ENCODE peak calls at places on chromosomes 4 and X, in seven cellular contexts. Y, R, L, N, J, C and I are unnamed samples.

GRCh38 chr4:76966024-76966579 is 16.6 kb downstream of the SEPTIN11 start:
- DNase-seq in Y (no peak), R (no peak), L (no peak), N (no peak), J (no peak), C (no peak), I (no peak)

GRCh38 chr4:75289843-75290616 is 224.2 kb downstream of the RCHY1 start:
- DNase-seq in Y (peak; percentile 14), R (peak; percentile 80), L (peak; percentile 58), N (peak; percentile 85), J (peak; percentile 27), C (peak; percentile 13), I (no peak)

GRCh38 chr4:16196482-16197393 is 29.5 kb downstream of the TAPT1 start:
- DNase-seq in Y (peak; percentile 39), R (no peak), L (peak; percentile 84), N (peak; percentile 90), J (no peak), C (peak; percentile 66), I (peak; percentile 65)

GRCh38 chr4:94472056-94472826 is 20.5 kb downstream of the PDLIM5 start:
- DNase-seq in Y (no peak), R (no peak), L (peak; percentile 67), N (no peak), J (no peak), C (no peak), I (peak; percentile 69)

GRCh38 chr4:54231419-54232150 is 2.5 kb downstream of the PDGFRA start:
- DNase-seq in Y (peak; percentile 32), R (peak; percentile 49), L (peak; percentile 64), N (peak; percentile 61), J (no peak), C (no peak), I (peak; percentile 66)

GRCh38 chr4:122765702-122766352 is 33.3 kb downstream of the BBS12 start:
- DNase-seq in Y (no peak), R (no peak), L (peak; percentile 95), N (no peak), J (no peak), C (no peak), I (peak; percentile 91)

GRCh38 chr4:107743532-107743931 is 23.5 kb upstream of the PAPSS1 start:
- DNase-seq in Y (no peak), R (no peak), L (peak; percentile 19), N (no peak), J (no peak), C (no peak), I (peak; percentile 18)

GRCh38 chrX:121958886-121959285 is 911.5 kb downstream of the GLUD2 start:
- DNase-seq in Y (no peak), R (no peak), L (no peak), N (no peak), J (no peak), C (no peak), I (no peak)

GRCh38 chrX:18701621-18702361 is 5.7 kb upstream of the PPEF1 start:
- DNase-seq in Y (no peak), R (no peak), L (peak; percentile 32), N (no peak), J (no peak), C (no peak), I (peak; percentile 9)

DNA sequence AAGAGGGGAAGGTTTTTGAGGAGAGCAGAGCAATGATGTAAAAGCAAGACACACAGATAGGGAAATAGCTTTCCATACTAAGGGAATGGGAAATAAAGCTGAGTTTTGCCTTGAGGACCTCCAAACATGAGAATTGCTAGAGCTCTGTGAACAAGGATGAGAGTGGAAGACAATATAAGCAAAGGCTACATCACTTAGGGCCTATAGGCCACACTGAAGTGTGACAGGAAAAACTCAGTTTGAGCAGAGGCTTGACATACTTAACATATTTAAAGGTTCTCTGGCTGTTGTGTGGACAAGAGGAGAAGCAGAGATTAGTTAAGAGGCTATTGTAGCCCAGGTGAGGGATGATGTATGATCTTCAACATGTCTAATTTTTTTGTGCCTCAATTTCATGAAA is 5.3 kb upstream of the SRP72 start:
- DNase-seq in Y (no peak), R (no peak), L (no peak), N (no peak), J (no peak), C (no peak), I (no peak)
- H3K18ac ChIP-seq in Y (no peak overlapping the region), R (no peak overlapping the region), L (no peak overlapping the region), N (no peak overlapping the region), J (no peak overlapping the region), C (no peak overlapping the region), I (no peak overlapping the region)

DNA sequence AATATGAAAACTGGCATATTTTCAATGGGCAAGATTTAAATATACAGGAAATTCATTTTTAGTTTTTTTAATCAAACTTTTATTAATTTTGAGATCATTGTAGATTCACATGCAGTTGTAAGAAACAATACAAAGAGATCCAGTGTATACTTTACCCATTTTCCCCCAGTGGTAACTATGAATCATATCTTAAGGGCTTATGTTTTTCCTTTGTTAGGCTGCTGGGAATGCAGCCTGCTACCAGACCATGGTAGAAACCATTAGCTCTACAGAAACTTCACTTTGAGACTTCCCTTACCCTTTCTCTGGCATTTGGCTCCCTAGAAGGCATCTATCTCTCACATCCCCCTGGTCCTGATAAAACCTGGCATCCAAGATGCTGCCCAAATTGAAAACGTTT is 147.6 kb upstream of the EOLA2 start:
- DNase-seq in Y (no peak), R (no peak), L (no peak), N (no peak), J (no peak), C (no peak), I (peak; percentile 50)
- H3K18ac ChIP-seq in Y (no peak overlapping the region), R (no peak overlapping the region), L (no peak overlapping the region), N (no peak overlapping the region), J (no peak overlapping the region), C (no peak overlapping the region), I (peak overlapping the region; percentile 39)

GRCh38 chr4:163624727-163625126 is 130.2 kb downstream of the TMA16 start:
- DNase-seq in Y (no peak), R (no peak), L (no peak), N (no peak), J (no peak), C (no peak), I (no peak)

GRCh38 chr4:163620738-163621137 is 126.2 kb downstream of the TMA16 start:
- DNase-seq in Y (no peak), R (no peak), L (no peak), N (no peak), J (no peak), C (no peak), I (no peak)

GRCh38 chr4:163622351-163623051 is 128.0 kb downstream of the TMA16 start:
- DNase-seq in Y (no peak), R (no peak), L (no peak), N (no peak), J (no peak), C (no peak), I (no peak)

GRCh38 chr4:163623787-163624186 is 129.3 kb downstream of the TMA16 start:
- DNase-seq in Y (no peak), R (no peak), L (no peak), N (peak; percentile 84), J (no peak), C (no peak), I (no peak)

GRCh38 chr4:163621844-163622243 is 127.4 kb downstream of the TMA16 start:
- DNase-seq in Y (no peak), R (no peak), L (no peak), N (no peak), J (no peak), C (no peak), I (no peak)
- H3K18ac ChIP-seq in Y (no peak overlapping the region), R (no peak overlapping the region), L (no peak overlapping the region), N (no peak overlapping the region), J (no peak overlapping the region), C (no peak overlapping the region), I (no peak overlapping the region)

GRCh38 chr4:7755529-7755928 is 184.1 kb downstream of the AFAP1 start:
- DNase-seq in Y (no peak), R (no peak), L (no peak), N (no peak), J (no peak), C (no peak), I (no peak)

GRCh38 chr4:7756071-7756470 is 183.6 kb downstream of the AFAP1 start:
- DNase-seq in Y (no peak), R (no peak), L (no peak), N (no peak), J (no peak), C (no peak), I (no peak)

GRCh38 chr4:7753271-7753670 is 186.4 kb downstream of the AFAP1 start:
- DNase-seq in Y (no peak), R (no peak), L (no peak), N (no peak), J (no peak), C (no peak), I (no peak)

GRCh38 chr4:7753931-7754465 is 185.7 kb downstream of the AFAP1 start:
- DNase-seq in Y (no peak), R (no peak), L (no peak), N (no peak), J (no peak), C (no peak), I (no peak)

GRCh38 chr4:7754565-7755262 is 184.9 kb downstream of the AFAP1 start:
- DNase-seq in Y (no peak), R (no peak), L (no peak), N (no peak), J (no peak), C (no peak), I (no peak)
- H3K18ac ChIP-seq in Y (peak overlapping the region; percentile 25), R (no peak overlapping the region), L (no peak overlapping the region), N (no peak overlapping the region), J (no peak overlapping the region), C (no peak overlapping the region), I (no peak overlapping the region)